ENCODE peak calls at places on chromosomes 13 and 19, in four cellular contexts. J, S, Q and L are unnamed samples.

GRCh38 chr19:48283908-48284307 is 14.0 kb downstream of the ZNF114 start:
- DNase-seq in Q (no peak), J (no peak), S (no peak), L (peak; percentile 90)

GRCh38 chr13:79710376-79710775 is 229.4 kb downstream of the NDFIP2 start:
- DNase-seq in S (no peak), J (no peak), Q (no peak), L (no peak)

GRCh38 chr13:95784161-95784880 is 107.4 kb downstream of the DNAJC3 start:
- DNase-seq in S (no peak), J (no peak), Q (no peak), L (peak; percentile 55)

GRCh38 chr13:49985129-49985528 is 11.7 kb upstream of the TRIM13 start:
- DNase-seq in Q (no peak), S (no peak), J (peak; percentile 44), L (no peak)

GRCh38 chr13:35818577-35819165 is 312.5 kb downstream of the DCLK1 start:
- DNase-seq in S (no peak), Q (no peak), J (no peak), L (no peak)

GRCh38 chr19:10486551-10486950 is 16.6 kb downstream of the KEAP1 start:
- DNase-seq in J (no peak), S (no peak), Q (no peak), L (no peak)

GRCh38 chr19:47776568-47776967 is 1.9 kb upstream of the SELENOW start:
- DNase-seq in Q (no peak), J (no peak), S (no peak), L (no peak)

GRCh38 chr19:17401628-17402027 is 3.8 kb downstream of the BST2 start:
- DNase-seq in S (no peak), Q (no peak), J (no peak), L (no peak)

GRCh38 chr13:36302289-36302688 is 4.7 kb upstream of the CCDC169 start:
- DNase-seq in S (no peak), J (no peak), Q (no peak), L (no peak)

DNA sequence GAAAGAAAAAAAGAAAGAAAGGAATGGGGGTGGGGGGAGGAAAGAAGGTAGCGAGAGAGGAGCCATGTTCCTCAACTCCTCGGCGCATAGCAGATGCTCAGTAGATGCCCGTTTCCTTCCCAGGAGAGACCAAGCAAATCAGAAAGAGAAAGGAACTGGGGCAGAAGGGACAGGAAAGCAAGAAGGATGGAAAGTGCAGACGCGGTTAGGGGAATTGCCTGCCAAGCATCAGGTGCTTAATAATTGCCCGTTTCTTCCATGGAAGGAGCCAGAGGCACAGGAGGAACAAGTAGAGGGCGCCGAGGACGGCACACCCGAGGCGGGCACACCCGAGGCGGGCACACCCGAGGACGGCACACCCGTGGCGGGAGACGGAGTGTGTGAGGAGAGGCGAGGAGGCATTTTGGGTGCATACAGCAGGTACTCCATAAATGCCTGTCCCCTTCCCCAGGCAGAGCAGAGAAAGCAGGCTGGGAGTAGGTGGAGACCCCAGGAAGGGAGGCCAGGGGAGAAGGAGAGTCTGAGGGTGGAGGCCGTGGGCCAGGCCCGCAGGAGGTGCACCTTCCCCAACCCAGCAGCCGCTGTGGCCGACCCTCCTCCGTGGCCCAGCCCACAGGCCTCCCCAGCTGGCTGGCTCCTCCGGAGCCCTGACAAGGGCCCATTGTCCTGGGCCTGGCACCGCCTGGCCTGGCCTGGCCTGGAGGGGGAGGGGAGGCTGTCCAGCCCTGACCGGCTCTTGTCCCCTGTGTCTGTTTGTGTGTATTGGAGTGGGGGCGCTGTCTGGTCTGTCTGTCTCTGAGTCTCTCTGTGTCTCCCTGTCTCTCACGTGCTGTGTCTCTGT is 14.6 kb downstream of the JOSD2 start:
- DNase-seq in S (no peak), Q (peak; percentile 90), J (peak; percentile 84), L (no peak)
- H3K27ac ChIP-seq in S (no peak overlapping the region), Q (peak overlapping the region; percentile 100), J (peak overlapping the region; percentile 97), L (no peak overlapping the region)

DNA sequence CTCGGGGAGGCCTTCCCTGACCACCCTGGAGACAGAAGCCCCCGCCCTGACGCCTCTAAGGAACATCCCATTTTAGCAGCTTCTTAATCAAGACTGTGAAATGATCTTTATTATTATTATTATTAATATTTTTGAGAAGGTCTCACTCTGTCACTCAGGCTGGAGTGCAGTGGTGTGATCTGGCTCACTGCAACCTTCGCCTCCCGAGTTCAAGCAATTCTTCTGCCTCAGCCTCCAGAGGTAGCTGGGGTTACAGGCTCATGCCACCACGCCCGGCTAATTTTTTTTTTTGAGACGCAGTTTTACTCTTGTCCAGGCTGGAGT is 3.6 kb upstream of the DAND5 start:
- DNase-seq in S (no peak), Q (no peak), J (no peak), L (no peak)
- H3K27ac ChIP-seq in S (no peak overlapping the region), Q (peak overlapping the region; percentile 51), J (peak overlapping the region; percentile 66), L (no peak overlapping the region)

DNA sequence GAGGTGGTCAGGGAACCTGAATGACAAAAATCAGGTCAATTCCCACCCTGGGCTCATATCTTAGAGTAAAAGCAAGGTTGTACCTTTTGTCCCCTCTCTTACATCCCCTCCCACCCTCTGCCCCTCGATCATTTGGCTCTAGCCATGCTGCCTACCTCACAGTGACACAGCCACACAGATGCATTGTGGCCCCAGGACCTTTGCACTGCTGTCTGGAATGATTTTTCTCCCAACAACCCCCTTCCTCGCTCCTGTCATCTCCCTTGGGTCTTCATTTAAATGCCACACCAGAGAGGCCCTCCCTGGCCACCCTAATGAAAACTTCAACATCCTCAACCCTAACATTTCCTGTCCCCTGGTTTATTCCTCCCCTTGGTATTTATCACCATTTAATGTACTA is 4.3 kb downstream of the MYH14 start:
- DNase-seq in Q (no peak), S (no peak), J (no peak), L (no peak)
- H3K27ac ChIP-seq in Q (no peak overlapping the region), S (no peak overlapping the region), J (no peak overlapping the region), L (no peak overlapping the region)

GRCh38 chr19:49435670-49436069 is 5.7 kb downstream of the SLC17A7 start:
- DNase-seq in S (no peak), Q (no peak), J (no peak), L (no peak)
- H3K27ac ChIP-seq in S (no peak overlapping the region), Q (no peak overlapping the region), J (no peak overlapping the region), L (no peak overlapping the region)

DNA sequence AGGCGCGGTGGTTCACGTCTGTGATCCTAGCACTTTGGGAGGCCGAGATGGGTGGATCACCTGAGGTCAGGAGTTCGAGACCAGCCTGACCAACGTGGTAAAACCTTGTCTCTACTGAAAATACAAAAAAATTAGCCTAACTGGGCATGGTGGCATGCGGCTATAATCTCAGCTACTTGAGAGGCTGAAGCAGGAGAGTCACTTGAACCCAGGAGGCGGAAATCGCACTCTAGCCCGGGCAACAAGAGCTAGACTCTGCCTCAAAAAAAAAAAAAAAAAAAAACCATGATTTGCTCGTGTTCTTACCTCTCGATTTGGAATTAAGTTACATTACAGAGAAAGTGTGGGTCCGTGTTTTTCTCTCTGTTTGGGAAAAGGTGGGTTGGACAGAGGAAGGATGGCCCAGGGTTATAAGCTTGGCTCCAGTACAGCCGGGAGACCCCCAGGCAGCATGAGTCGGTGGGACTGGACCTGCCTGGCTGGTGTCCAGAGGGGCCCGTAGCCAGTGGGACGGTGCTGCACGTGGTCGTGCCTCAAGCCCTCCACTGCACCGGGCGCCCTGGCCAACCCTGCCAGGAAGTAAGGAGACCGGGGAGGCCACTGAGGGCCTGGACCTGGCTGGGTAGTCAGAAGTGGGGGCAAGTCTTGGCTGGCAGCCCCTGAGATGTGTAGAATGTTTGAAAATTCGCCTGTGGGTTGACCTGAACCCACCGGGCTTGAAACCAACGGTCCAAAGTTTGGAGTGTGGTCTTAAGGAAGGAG is 3.7 kb downstream of the RPS15 start:
- DNase-seq in Q (no peak), J (no peak), S (no peak), L (no peak)
- H3K27ac ChIP-seq in Q (no peak overlapping the region), J (no peak overlapping the region), S (no peak overlapping the region), L (no peak overlapping the region)

DNA sequence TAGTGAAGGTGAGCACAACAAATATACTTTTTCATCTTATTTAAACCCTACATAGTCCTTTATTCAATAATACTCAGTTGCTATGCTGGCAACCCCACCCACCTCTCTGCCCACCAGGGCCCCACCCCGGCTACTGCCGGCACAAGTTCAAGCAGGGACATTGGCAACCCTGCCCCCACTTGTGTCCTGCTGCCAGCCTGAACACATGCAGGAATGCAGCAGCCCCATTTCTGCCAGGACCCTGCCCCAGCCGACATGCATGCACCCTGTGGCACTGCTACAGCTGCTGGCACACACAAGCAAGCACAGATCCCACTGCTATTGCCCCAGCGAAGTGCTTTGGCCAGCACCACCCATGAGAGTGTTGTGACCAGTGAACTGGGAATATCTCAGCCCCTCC is 289.8 kb downstream of the COG6 start:
- DNase-seq in J (no peak), S (no peak), Q (no peak), L (no peak)
- H3K27ac ChIP-seq in J (no peak overlapping the region), S (no peak overlapping the region), Q (no peak overlapping the region), L (no peak overlapping the region)

DNA sequence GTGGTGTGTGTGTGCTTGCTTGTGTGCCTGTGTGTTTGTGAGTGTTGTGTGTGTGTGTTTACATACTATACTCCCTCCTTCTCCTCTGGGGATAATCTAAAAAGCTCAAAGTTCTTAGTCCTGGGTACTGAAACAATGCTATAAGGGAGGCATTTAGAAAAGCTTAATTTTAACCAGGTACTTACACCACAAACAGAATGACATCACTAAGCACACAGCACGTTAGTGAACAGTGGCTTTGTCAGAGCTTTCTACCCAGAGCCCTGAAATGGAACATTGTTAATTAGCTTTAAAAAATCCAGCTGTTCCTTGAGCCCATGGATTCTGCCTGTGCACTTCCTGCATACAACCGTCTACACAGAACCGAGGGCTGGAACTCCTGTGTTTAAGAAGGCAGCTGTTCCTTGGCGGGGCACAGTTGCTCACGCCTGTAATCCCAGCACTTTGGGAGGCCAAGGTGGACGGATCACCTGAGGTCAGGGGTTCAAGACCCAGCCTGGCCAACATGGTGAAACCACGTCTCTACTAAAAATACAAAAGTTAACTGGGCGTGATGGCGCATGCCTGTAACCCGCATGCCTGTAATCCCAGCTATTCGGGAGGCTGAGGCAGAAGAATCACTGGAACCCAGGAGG is 69.6 kb upstream of the RNF113B start:
- DNase-seq in Q (no peak), J (no peak), S (no peak), L (no peak)
- H3K27ac ChIP-seq in Q (no peak overlapping the region), J (no peak overlapping the region), S (no peak overlapping the region), L (no peak overlapping the region)

DNA sequence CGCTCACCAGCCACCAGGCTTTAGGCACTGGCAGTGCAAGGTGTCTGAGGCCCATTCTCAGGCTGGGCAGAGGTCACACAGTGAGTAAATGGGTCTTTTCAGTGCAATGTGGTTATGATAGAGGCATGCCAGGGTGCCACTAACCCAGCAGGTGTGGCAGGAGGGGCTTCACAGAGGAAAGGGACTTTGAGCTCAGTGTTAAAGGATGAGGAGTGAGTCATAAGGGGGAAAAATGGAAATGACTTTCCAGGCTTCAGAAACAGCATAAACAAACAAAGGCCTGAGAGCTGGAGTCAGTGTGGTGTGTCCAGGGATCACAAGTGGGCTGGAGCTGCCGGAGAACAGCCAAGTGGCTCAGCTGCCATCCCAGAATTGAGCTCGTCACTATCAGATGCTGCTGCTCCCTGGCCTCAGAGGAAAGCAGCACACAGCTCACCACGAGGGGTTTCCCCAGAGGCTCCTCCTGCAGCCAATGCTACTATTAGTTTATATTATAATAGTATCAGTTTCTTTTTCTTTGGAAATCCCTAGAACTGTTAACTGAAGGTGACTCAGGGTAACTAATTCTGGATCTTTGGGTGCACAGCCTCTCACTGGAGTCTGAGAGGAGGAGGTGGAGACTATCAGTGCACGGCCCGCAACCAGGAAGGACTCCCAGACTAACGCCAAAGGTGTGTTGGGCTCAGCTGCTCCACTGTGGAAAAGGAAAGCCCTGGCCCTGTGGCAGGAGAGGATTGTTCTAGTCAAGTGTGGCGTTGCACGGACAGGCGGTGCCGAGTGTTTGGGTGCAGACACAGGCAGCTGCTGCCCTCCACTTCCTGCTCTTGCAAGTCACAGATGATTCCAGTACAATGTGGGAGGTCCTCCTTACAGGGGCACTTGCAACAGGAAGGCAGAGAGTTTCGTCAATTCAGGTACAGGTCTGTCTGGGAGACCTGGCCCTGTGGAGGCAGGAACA is 39.5 kb downstream of the DHRS12 start:
- DNase-seq in J (peak; percentile 74), S (no peak), Q (peak; percentile 55), L (peak; percentile 77)
- H3K27ac ChIP-seq in J (peak overlapping the region; percentile 52), S (peak overlapping the region; percentile 11), Q (peak overlapping the region; percentile 76), L (peak overlapping the region; percentile 83)